ENCODE peak calls at places on chromosomes 7 and 10, in seven cellular contexts. V, C, D, A, G, U and W are unnamed samples.

GRCh38 chr7:100024020-100024619 is 8.7 kb downstream of the ZKSCAN1 start:
- DNase-seq in C (no peak), G (no peak), V (no peak), D (no peak), U (no peak), A (no peak), W (no peak)

GRCh38 chr7:151008143-151008510 is 16.2 kb downstream of the ATG9B start:
- DNase-seq in V (peak; percentile 40), D (no peak), C (no peak), U (no peak), G (no peak), A (no peak), W (peak; percentile 81)

GRCh38 chr7:14377646-14378266 is 388.3 kb upstream of the ETV1 start:
- DNase-seq in G (no peak), A (no peak), U (peak; percentile 63), D (no peak), V (no peak), C (no peak), W (no peak)

GRCh38 chr10:34727595-34728033 is 87.5 kb downstream of the PARD3 start:
- DNase-seq in V (no peak), C (no peak), G (no peak), D (no peak), A (peak; percentile 34), U (no peak), W (no peak)

GRCh38 chr7:94511763-94512162 is 2.2 kb downstream of the CASD1 start:
- DNase-seq in G (no peak), V (no peak), C (no peak), D (no peak), U (peak; percentile 3), A (no peak), W (no peak)

GRCh38 chr7:100369105-100369504 is 4.2 kb upstream of the PILRA start:
- DNase-seq in A (no peak), V (no peak), C (no peak), G (no peak), U (no peak), D (no peak), W (no peak)

GRCh38 chr10:87634311-87634710 is 25.4 kb upstream of the PAPSS2 start:
- DNase-seq in V (no peak), D (no peak), C (no peak), G (no peak), A (no peak), U (peak; percentile 50), W (no peak)

GRCh38 chr7:99278180-99278579 is 5.5 kb downstream of the MYH16 start:
- DNase-seq in C (no peak), A (no peak), U (no peak), G (no peak), D (no peak), V (no peak), W (no peak)

GRCh38 chr7:2811476-2812118 is 32.5 kb downstream of the GNA12 start:
- DNase-seq in V (no peak), A (no peak), D (no peak), C (no peak), G (no peak), U (no peak), W (peak; percentile 39)

GRCh38 chr10:110524179-110524863 is 26.6 kb downstream of the DUSP5 start:
- DNase-seq in U (no peak), V (no peak), D (no peak), C (no peak), A (no peak), G (no peak), W (peak; percentile 51)

GRCh38 chr10:101397140-101397539 is 43.2 kb downstream of the BTRC start:
- DNase-seq in D (no peak), A (peak; percentile 13), V (no peak), G (no peak), C (no peak), U (peak; percentile 89), W (no peak)

GRCh38 chr7:138089080-138089901 is 13.0 kb downstream of the AKR1D1 start:
- DNase-seq in C (no peak), D (no peak), V (no peak), U (peak; percentile 21), G (no peak), A (no peak), W (no peak)

GRCh38 chr7:83178796-83179195 is 16.1 kb upstream of the PCLO start:
- DNase-seq in A (no peak), C (no peak), G (no peak), D (no peak), U (peak; percentile 21), V (no peak), W (no peak)

GRCh38 chr7:129857313-129857712 is 95.4 kb downstream of the UBE2H start:
- DNase-seq in C (no peak), G (no peak), A (no peak), V (no peak), U (no peak), D (no peak), W (no peak)

GRCh38 chr7:141198191-141198958 is 124.5 kb downstream of the TMEM178B start:
- DNase-seq in D (no peak), A (no peak), V (no peak), U (no peak), C (no peak), G (no peak), W (no peak)

GRCh38 chr7:92880212-92881090 is 44.1 kb upstream of the CDK6 start:
- DNase-seq in C (no peak), A (peak; percentile 71), U (no peak), V (peak; percentile 77), D (no peak), G (no peak), W (peak; percentile 88)

GRCh38 chr10:115095758-115096157 is 2.6 kb downstream of the ATRNL1 start:
- DNase-seq in A (no peak), D (no peak), V (no peak), U (no peak), G (no peak), C (no peak), W (no peak)

DNA sequence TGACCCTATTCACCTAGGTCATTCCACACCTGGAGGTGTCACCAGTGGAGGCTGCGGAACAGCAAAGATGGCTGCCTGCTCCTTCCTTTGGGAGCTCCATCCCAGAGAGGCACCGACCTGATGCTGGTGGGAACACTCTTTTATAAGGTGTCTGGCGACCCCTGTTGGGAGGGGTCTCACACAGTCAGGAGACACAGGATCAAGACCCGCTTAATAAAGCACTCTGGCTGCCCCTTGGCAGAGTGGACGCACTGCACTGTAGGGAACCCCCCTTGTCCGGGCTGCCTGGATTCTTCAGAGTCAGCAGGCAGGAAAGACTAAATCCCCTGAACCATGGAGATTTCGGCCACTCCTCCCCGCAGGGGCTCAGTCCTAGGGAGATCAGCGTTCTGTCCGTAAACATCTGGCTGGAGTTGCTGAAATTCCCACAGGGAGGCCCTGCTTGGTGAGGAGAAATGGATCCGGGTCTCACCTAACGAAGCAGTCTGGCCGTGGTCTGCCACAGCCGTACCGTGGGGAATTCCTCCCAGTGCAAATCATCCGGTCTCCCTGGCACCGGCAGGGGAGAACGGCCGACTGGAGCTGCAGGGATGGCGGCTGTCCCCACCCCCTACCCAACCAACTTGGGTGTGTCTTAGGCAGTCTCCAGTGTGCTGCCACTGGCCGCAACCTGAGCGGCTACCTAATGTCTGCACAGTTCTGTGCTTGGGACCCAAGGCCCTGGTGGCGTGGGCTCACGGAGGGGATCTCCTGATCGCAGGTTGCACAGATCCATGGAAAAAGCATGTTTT is 66.1 kb downstream of the LSMEM1 start:
- DNase-seq in A (no peak), V (peak; percentile 62), D (no peak), C (no peak), U (no peak), G (no peak), W (peak; percentile 73)
- TF ChIP-seq CTCF in A (no peak), V (peak; percentile 52), D (no peak), C (no peak), U (peak; percentile 23), G (no peak), W (peak; percentile 57)

DNA sequence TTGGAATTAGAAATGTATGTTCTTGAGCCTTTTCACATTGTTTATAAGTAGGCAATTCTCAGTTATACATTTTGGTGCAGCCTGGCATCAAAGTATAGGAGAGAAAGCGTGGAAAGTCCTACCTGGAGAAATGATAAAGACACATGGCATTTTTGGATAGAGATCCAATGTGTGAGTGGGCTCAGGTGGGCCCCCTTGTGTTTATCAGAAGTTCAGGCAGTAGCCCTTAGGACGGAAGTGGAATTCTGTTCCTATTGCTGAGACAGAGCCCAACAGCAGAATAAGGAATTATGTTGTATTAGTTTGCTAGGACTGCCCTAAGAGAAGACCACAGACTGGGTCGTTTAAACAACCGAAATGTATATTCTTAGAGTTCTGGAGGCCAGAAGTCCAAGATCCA is 85.2 kb upstream of the AMPH start:
- DNase-seq in D (no peak), V (no peak), A (no peak), G (no peak), C (no peak), U (no peak), W (peak; percentile 63)
- TF ChIP-seq CTCF in D (peak; percentile 9), V (peak; percentile 61), A (peak; percentile 6), G (no peak), C (no peak), U (peak; percentile 19), W (peak; percentile 72)

DNA sequence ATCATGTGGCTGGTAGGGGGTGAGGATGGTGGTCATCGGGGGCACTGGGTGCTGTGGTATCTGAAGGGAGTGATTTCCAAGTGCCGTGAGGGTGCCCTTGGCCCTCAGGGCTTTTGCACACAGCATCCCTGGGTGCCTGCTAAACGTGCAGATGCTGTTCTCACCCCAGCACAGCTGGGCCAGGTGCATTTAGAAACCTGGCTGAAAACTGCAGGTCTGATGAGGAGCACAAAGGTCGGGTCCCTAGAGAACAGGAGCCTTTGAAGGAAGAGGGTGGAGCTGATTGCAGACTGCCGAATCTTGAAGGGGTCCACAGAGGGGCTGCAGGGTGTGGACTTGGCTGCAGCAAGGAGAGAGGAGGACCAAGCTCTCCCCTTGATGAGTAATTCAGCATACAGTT is 32.0 kb downstream of the ZMIZ1 start:
- DNase-seq in U (no peak), V (no peak), G (no peak), D (no peak), A (no peak), C (no peak), W (no peak)
- TF ChIP-seq CTCF in U (no peak), V (no peak), G (no peak), D (no peak), A (no peak), C (no peak), W (no peak)

GRCh38 chr7:152341039-152341913 is 94.5 kb downstream of the KMT2C start:
- DNase-seq in V (no peak), D (no peak), C (no peak), A (peak; percentile 46), G (peak; percentile 11), U (peak; percentile 58), W (peak; percentile 51)
- TF ChIP-seq CTCF in V (peak; percentile 59), D (peak; percentile 67), C (peak; percentile 42), A (peak; percentile 54), G (peak; percentile 42), U (peak; percentile 69), W (peak; percentile 65)